ENCODE peak calls at places on chromosomes 7 and 10, in six cellular contexts. One of them, this sample, is unnamed.

GRCh38 chr7:150666412-150666811 is 19.1 kb upstream of the GIMAP2 start:
- DNase-seq in gastrocnemius medialis: no peak
- DNase-seq in HFF-Myc: no peak
- DNase-seq in IMR-90: no peak
- DNase-seq in mesendoderm: no peak
- DNase-seq in bronchial epithelial cell: no peak
- DNase-seq in this sample: no peak

GRCh38 chr10:124381011-124381591 is 37.6 kb downstream of the OAT start:
- DNase-seq in IMR-90: peak
- DNase-seq in mesendoderm: no peak
- DNase-seq in gastrocnemius medialis: no peak
- DNase-seq in HFF-Myc: no peak
- DNase-seq in bronchial epithelial cell: peak
- DNase-seq in this sample: no peak

GRCh38 chr10:62426600-62426999 is 52.4 kb downstream of the ZNF365 start:
- DNase-seq in gastrocnemius medialis: no peak
- DNase-seq in HFF-Myc: no peak
- DNase-seq in bronchial epithelial cell: no peak
- DNase-seq in IMR-90: no peak
- DNase-seq in mesendoderm: peak
- DNase-seq in this sample: no peak

GRCh38 chr7:158353606-158354570 is 233.7 kb downstream of the PTPRN2 start:
- DNase-seq in mesendoderm: peak
- DNase-seq in gastrocnemius medialis: no peak
- DNase-seq in HFF-Myc: no peak
- DNase-seq in bronchial epithelial cell: peak
- DNase-seq in IMR-90: no peak
- DNase-seq in this sample: no peak

GRCh38 chr7:18653381-18654155 is 158.0 kb downstream of the HDAC9 start:
- DNase-seq in IMR-90: no peak
- DNase-seq in HFF-Myc: no peak
- DNase-seq in mesendoderm: no peak
- DNase-seq in gastrocnemius medialis: no peak
- DNase-seq in bronchial epithelial cell: no peak
- DNase-seq in this sample: no peak

GRCh38 chr7:94908204-94909022 is 1.0 kb downstream of the PPP1R9A start:
- DNase-seq in IMR-90: no peak
- DNase-seq in gastrocnemius medialis: peak
- DNase-seq in bronchial epithelial cell: no peak
- DNase-seq in HFF-Myc: no peak
- DNase-seq in mesendoderm: peak
- DNase-seq in this sample: no peak

GRCh38 chr10:5501976-5502902 is 2.9 kb upstream of the CALML5 start:
- DNase-seq in IMR-90: peak
- DNase-seq in bronchial epithelial cell: no peak
- DNase-seq in mesendoderm: no peak
- DNase-seq in gastrocnemius medialis: no peak
- DNase-seq in HFF-Myc: no peak
- DNase-seq in this sample: no peak

GRCh38 chr7:11212080-11212711 is 238.5 kb downstream of the PHF14 start:
- DNase-seq in mesendoderm: peak
- DNase-seq in gastrocnemius medialis: no peak
- DNase-seq in HFF-Myc: peak
- DNase-seq in bronchial epithelial cell: peak
- DNase-seq in IMR-90: peak
- DNase-seq in this sample: no peak

GRCh38 chr10:124367414-124367813 is 51.3 kb downstream of the OAT start:
- DNase-seq in IMR-90: no peak
- DNase-seq in bronchial epithelial cell: no peak
- DNase-seq in HFF-Myc: no peak
- DNase-seq in gastrocnemius medialis: no peak
- DNase-seq in mesendoderm: no peak
- DNase-seq in this sample: no peak

GRCh38 chr10:103816431-103816830 is 38.9 kb downstream of the SH3PXD2A start:
- DNase-seq in bronchial epithelial cell: peak
- DNase-seq in mesendoderm: no peak
- DNase-seq in gastrocnemius medialis: no peak
- DNase-seq in IMR-90: peak
- DNase-seq in HFF-Myc: no peak
- DNase-seq in this sample: no peak

GRCh38 chr7:2399848-2400587 is 3.4 kb upstream of the CHST12 start:
- DNase-seq in mesendoderm: peak
- DNase-seq in bronchial epithelial cell: peak
- DNase-seq in IMR-90: peak
- DNase-seq in gastrocnemius medialis: peak
- DNase-seq in HFF-Myc: peak
- DNase-seq in this sample: peak

GRCh38 chr10:35749230-35749629 is 107.1 kb upstream of the FZD8 start:
- DNase-seq in gastrocnemius medialis: no peak
- DNase-seq in bronchial epithelial cell: no peak
- DNase-seq in IMR-90: no peak
- DNase-seq in mesendoderm: no peak
- DNase-seq in HFF-Myc: no peak
- DNase-seq in this sample: no peak

GRCh38 chr7:87058739-87059524 is 522 bp downstream of the ELAPOR2 start:
- DNase-seq in gastrocnemius medialis: no peak
- DNase-seq in bronchial epithelial cell: no peak
- DNase-seq in mesendoderm: peak
- DNase-seq in IMR-90: no peak
- DNase-seq in HFF-Myc: no peak
- DNase-seq in this sample: no peak

GRCh38 chr10:131310054-131310903 is 1.2 kb downstream of the TCERG1L start:
- DNase-seq in bronchial epithelial cell: no peak
- DNase-seq in IMR-90: no peak
- DNase-seq in mesendoderm: peak
- DNase-seq in gastrocnemius medialis: no peak
- DNase-seq in HFF-Myc: no peak
- DNase-seq in this sample: no peak

GRCh38 chr7:7221602-7222038 is 39.3 kb downstream of the C1GALT1 start:
- DNase-seq in gastrocnemius medialis: no peak
- DNase-seq in HFF-Myc: peak
- DNase-seq in IMR-90: peak
- DNase-seq in mesendoderm: peak
- DNase-seq in bronchial epithelial cell: peak
- DNase-seq in this sample: no peak

GRCh38 chr7:89123871-89124270 is 328.3 kb upstream of the TEX47 start:
- DNase-seq in HFF-Myc: no peak
- DNase-seq in IMR-90: no peak
- DNase-seq in gastrocnemius medialis: no peak
- DNase-seq in bronchial epithelial cell: no peak
- DNase-seq in mesendoderm: no peak
- DNase-seq in this sample: no peak

GRCh38 chr10:98456688-98457482 is 10.2 kb upstream of the HPS1 start:
- DNase-seq in gastrocnemius medialis: no peak
- DNase-seq in mesendoderm: no peak
- DNase-seq in IMR-90: no peak
- DNase-seq in HFF-Myc: no peak
- DNase-seq in bronchial epithelial cell: no peak
- DNase-seq in this sample: no peak

GRCh38 chr10:98655512-98655911 is 208.8 kb upstream of the HPS1 start:
- DNase-seq in gastrocnemius medialis: no peak
- DNase-seq in HFF-Myc: no peak
- DNase-seq in IMR-90: no peak
- DNase-seq in bronchial epithelial cell: no peak
- DNase-seq in mesendoderm: no peak
- DNase-seq in this sample: no peak

GRCh38 chr7:44959956-44960640 is 18.7 kb downstream of the MYO1G start:
- DNase-seq in bronchial epithelial cell: no peak
- DNase-seq in mesendoderm: no peak
- DNase-seq in gastrocnemius medialis: no peak
- DNase-seq in IMR-90: no peak
- DNase-seq in HFF-Myc: no peak
- DNase-seq in this sample: no peak

GRCh38 chr10:94115725-94116124 is 122.0 kb downstream of the PLCE1 start:
- DNase-seq in gastrocnemius medialis: no peak
- DNase-seq in mesendoderm: peak
- DNase-seq in HFF-Myc: no peak
- DNase-seq in bronchial epithelial cell: peak
- DNase-seq in IMR-90: peak
- DNase-seq in this sample: no peak

GRCh38 chr10:127849896-127850295 is 42.8 kb downstream of the CLRN3 start:
- DNase-seq in bronchial epithelial cell: no peak
- DNase-seq in gastrocnemius medialis: no peak
- DNase-seq in HFF-Myc: no peak
- DNase-seq in mesendoderm: no peak
- DNase-seq in IMR-90: no peak
- DNase-seq in this sample: no peak

GRCh38 chr7:11261470-11261869 is 287.8 kb downstream of the PHF14 start:
- DNase-seq in HFF-Myc: no peak
- DNase-seq in bronchial epithelial cell: peak
- DNase-seq in gastrocnemius medialis: no peak
- DNase-seq in IMR-90: no peak
- DNase-seq in mesendoderm: no peak
- DNase-seq in this sample: no peak

GRCh38 chr7:28473567-28474266 is 61.4 kb downstream of the CREB5 start:
- DNase-seq in gastrocnemius medialis: no peak
- DNase-seq in IMR-90: no peak
- DNase-seq in HFF-Myc: no peak
- DNase-seq in mesendoderm: no peak
- DNase-seq in bronchial epithelial cell: no peak
- DNase-seq in this sample: no peak

GRCh38 chr7:130151591-130152269 is 53.5 kb downstream of the TMEM209 start:
- DNase-seq in mesendoderm: no peak
- DNase-seq in gastrocnemius medialis: no peak
- DNase-seq in HFF-Myc: no peak
- DNase-seq in IMR-90: peak
- DNase-seq in bronchial epithelial cell: no peak
- DNase-seq in this sample: no peak

GRCh38 chr10:49653530-49653929 is 25.9 kb upstream of the C10orf53 start:
- DNase-seq in gastrocnemius medialis: no peak
- DNase-seq in IMR-90: no peak
- DNase-seq in mesendoderm: no peak
- DNase-seq in bronchial epithelial cell: no peak
- DNase-seq in HFF-Myc: no peak
- DNase-seq in this sample: no peak

GRCh38 chr10:43373461-43373860 is 2.0 kb downstream of the FXYD4 start:
- DNase-seq in IMR-90: no peak
- DNase-seq in mesendoderm: no peak
- DNase-seq in gastrocnemius medialis: no peak
- DNase-seq in HFF-Myc: no peak
- DNase-seq in bronchial epithelial cell: no peak
- DNase-seq in this sample: no peak

GRCh38 chr7:74061840-74062539 is 21.6 kb upstream of the LIMK1 start:
- DNase-seq in IMR-90: peak
- DNase-seq in HFF-Myc: peak
- DNase-seq in mesendoderm: peak
- DNase-seq in bronchial epithelial cell: peak
- DNase-seq in gastrocnemius medialis: no peak
- DNase-seq in this sample: peak

GRCh38 chr10:129307141-129307540 is 159.9 kb upstream of the MGMT start:
- DNase-seq in HFF-Myc: no peak
- DNase-seq in bronchial epithelial cell: no peak
- DNase-seq in gastrocnemius medialis: no peak
- DNase-seq in mesendoderm: no peak
- DNase-seq in IMR-90: no peak
- DNase-seq in this sample: no peak

DNA sequence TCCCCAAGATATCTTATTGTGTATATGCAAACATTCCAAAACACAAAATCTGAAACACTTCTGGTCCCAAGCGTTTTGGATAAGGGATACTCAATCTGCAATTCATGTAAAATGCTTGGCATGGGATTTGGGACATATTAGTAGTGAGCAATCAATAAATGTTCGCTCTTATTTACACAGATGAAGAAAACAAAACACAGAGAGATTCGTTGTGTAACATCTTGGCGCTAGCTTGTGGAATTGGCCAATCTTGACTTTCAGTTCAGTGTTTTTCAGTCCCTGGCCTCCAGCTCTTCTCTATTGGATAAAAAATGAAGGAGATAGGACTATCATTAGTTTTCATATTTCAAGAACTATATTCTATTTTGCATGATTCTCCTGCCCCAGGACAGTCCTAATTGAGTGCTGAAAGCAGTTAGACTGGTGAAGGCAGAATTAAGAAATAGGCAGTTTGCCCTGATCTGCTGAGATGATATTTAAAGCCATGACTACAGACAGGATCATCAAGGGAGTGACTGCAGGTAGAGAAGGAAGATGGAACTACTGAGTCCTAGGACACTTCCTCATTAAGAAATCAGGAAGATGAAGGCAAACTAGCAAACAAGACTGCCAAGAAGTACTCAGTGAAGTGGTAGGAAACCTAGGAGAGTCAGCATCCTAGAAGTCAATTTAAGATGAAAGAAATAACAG is 1.8 kb downstream of the PNLIPRP3 start:
- DNase-seq in bronchial epithelial cell: peak
- DNase-seq in IMR-90: no peak
- DNase-seq in gastrocnemius medialis: no peak
- DNase-seq in mesendoderm: no peak
- DNase-seq in HFF-Myc: no peak
- DNase-seq in this sample: no peak
- H3K4me3 ChIP-seq in bronchial epithelial cell: peak
- H3K4me3 ChIP-seq in IMR-90: no peak
- H3K4me3 ChIP-seq in gastrocnemius medialis: no peak
- H3K4me3 ChIP-seq in mesendoderm: no peak
- H3K4me3 ChIP-seq in HFF-Myc: no peak
- H3K4me3 ChIP-seq in this sample: no peak

GRCh38 chr7:33932221-33932620 is 26.9 kb downstream of the BMPER start:
- DNase-seq in IMR-90: no peak
- DNase-seq in bronchial epithelial cell: no peak
- DNase-seq in mesendoderm: no peak
- DNase-seq in HFF-Myc: no peak
- DNase-seq in gastrocnemius medialis: no peak
- DNase-seq in this sample: no peak
- H3K4me3 ChIP-seq in IMR-90: no peak
- H3K4me3 ChIP-seq in bronchial epithelial cell: no peak
- H3K4me3 ChIP-seq in mesendoderm: no peak
- H3K4me3 ChIP-seq in HFF-Myc: no peak
- H3K4me3 ChIP-seq in gastrocnemius medialis: peak
- H3K4me3 ChIP-seq in this sample: peak

GRCh38 chr10:21401196-21401595 is 124.3 kb downstream of the SKIDA1 start:
- DNase-seq in mesendoderm: no peak
- DNase-seq in IMR-90: peak
- DNase-seq in HFF-Myc: no peak
- DNase-seq in gastrocnemius medialis: no peak
- DNase-seq in bronchial epithelial cell: peak
- DNase-seq in this sample: no peak

GRCh38 chr10:21402606-21403083 is 122.8 kb downstream of the SKIDA1 start:
- DNase-seq in HFF-Myc: no peak
- DNase-seq in mesendoderm: no peak
- DNase-seq in IMR-90: peak
- DNase-seq in gastrocnemius medialis: no peak
- DNase-seq in bronchial epithelial cell: peak
- DNase-seq in this sample: no peak

GRCh38 chr10:21405981-21406380 is 119.5 kb downstream of the SKIDA1 start:
- DNase-seq in mesendoderm: no peak
- DNase-seq in IMR-90: no peak
- DNase-seq in bronchial epithelial cell: no peak
- DNase-seq in gastrocnemius medialis: no peak
- DNase-seq in HFF-Myc: no peak
- DNase-seq in this sample: no peak

GRCh38 chr10:21406595-21407218 is 118.8 kb downstream of the SKIDA1 start:
- DNase-seq in bronchial epithelial cell: peak
- DNase-seq in IMR-90: peak
- DNase-seq in mesendoderm: no peak
- DNase-seq in HFF-Myc: no peak
- DNase-seq in gastrocnemius medialis: no peak
- DNase-seq in this sample: no peak

GRCh38 chr10:21403256-21404015 is 122.0 kb downstream of the SKIDA1 start:
- DNase-seq in IMR-90: no peak
- DNase-seq in mesendoderm: peak
- DNase-seq in bronchial epithelial cell: peak
- DNase-seq in gastrocnemius medialis: no peak
- DNase-seq in HFF-Myc: no peak
- DNase-seq in this sample: no peak
- H3K4me3 ChIP-seq in IMR-90: no peak
- H3K4me3 ChIP-seq in mesendoderm: no peak
- H3K4me3 ChIP-seq in bronchial epithelial cell: no peak
- H3K4me3 ChIP-seq in gastrocnemius medialis: no peak
- H3K4me3 ChIP-seq in HFF-Myc: no peak
- H3K4me3 ChIP-seq in this sample: no peak

GRCh38 chr7:50349963-50350944 is 45.7 kb downstream of the IKZF1 start:
- DNase-seq in bronchial epithelial cell: no peak
- DNase-seq in mesendoderm: no peak
- DNase-seq in gastrocnemius medialis: no peak
- DNase-seq in IMR-90: no peak
- DNase-seq in HFF-Myc: no peak
- DNase-seq in this sample: no peak
- H3K4me3 ChIP-seq in bronchial epithelial cell: no peak
- H3K4me3 ChIP-seq in mesendoderm: no peak
- H3K4me3 ChIP-seq in gastrocnemius medialis: no peak
- H3K4me3 ChIP-seq in IMR-90: no peak
- H3K4me3 ChIP-seq in HFF-Myc: no peak
- H3K4me3 ChIP-seq in this sample: no peak